ENCODE peak calls at places on chromosomes 11 and 22, in nine cellular contexts. C, E, D, W, H, O, Y, P and T are unnamed samples. For H3K4me1, the result is how much of the 10 kb centered on the place peaks cover.

GRCh38 chr11:69075421-69076128 is 26.8 kb downstream of the TPCN2 start:
- DNase-seq in C (peak), E (peak), D (peak), W (peak), H (peak), O (peak), Y (peak), P (no peak), T (peak)

GRCh38 chr11:133714471-133715375 is 130.6 kb downstream of the SPATA19 start:
- DNase-seq in C (no peak), E (no peak), D (no peak), W (no peak), H (no peak), O (no peak), Y (no peak), P (no peak), T (no peak)

GRCh38 chr11:17786824-17787525 is 52.4 kb downstream of the KCNC1 start:
- DNase-seq in C (no peak), E (peak), D (no peak), W (no peak), H (no peak), O (no peak), Y (no peak), P (no peak), T (peak)

GRCh38 chr11:46200537-46201281 is 76.8 kb upstream of the CREB3L1 start:
- DNase-seq in C (no peak), E (peak), D (no peak), W (no peak), H (no peak), O (no peak), Y (no peak), P (no peak), T (no peak)

GRCh38 chr22:42964994-42965699 is 49.8 kb downstream of the PACSIN2 start:
- DNase-seq in C (no peak), E (peak), D (no peak), W (no peak), H (no peak), O (no peak), Y (no peak), P (no peak), T (no peak)

GRCh38 chr22:36577019-36577418 is 48.1 kb upstream of the EIF3D start:
- DNase-seq in C (no peak), E (peak), D (no peak), W (no peak), H (no peak), O (no peak), Y (peak), P (no peak), T (no peak)

GRCh38 chr22:30694171-30694637 is 470 bp upstream of the OSBP2 start:
- DNase-seq in C (peak), E (peak), D (peak), W (peak), H (peak), O (peak), Y (no peak), P (peak), T (peak)

GRCh38 chr22:30238661-30239420 is 7.7 kb downstream of the LIF start:
- DNase-seq in C (no peak), E (peak), D (peak), W (peak), H (peak), O (no peak), Y (no peak), P (no peak), T (no peak)

GRCh38 chr11:115042002-115042401 is 363.7 kb downstream of the NXPE2 start:
- DNase-seq in C (no peak), E (no peak), D (no peak), W (no peak), H (no peak), O (no peak), Y (no peak), P (peak), T (no peak)

GRCh38 chr22:39514373-39514973 is 5.9 kb upstream of the ATF4 start:
- DNase-seq in C (no peak), E (peak), D (no peak), W (peak), H (no peak), O (no peak), Y (peak), P (peak), T (no peak)

GRCh38 chr11:31940396-31941037 is 129.4 kb upstream of the PAX6 start:
- DNase-seq in C (no peak), E (peak), D (no peak), W (no peak), H (no peak), O (no peak), Y (no peak), P (no peak), T (no peak)

GRCh38 chr11:63553759-63554158 is 9.4 kb downstream of the PLAAT2 start:
- DNase-seq in C (no peak), E (no peak), D (no peak), W (peak), H (no peak), O (no peak), Y (no peak), P (no peak), T (no peak)

GRCh38 chr22:21104126-21104691 is 58.5 kb downstream of the LRRC74B start:
- DNase-seq in C (no peak), E (no peak), D (no peak), W (no peak), H (no peak), O (no peak), Y (no peak), P (no peak), T (no peak)

GRCh38 chr22:28810839-28811491 is 10.6 kb upstream of the XBP1 start:
- DNase-seq in C (no peak), E (no peak), D (no peak), W (no peak), H (no peak), O (no peak), Y (no peak), P (no peak), T (no peak)

GRCh38 chr22:35782504-35782903 is 64.8 kb downstream of the APOL5 start:
- DNase-seq in C (no peak), E (no peak), D (no peak), W (no peak), H (no peak), O (no peak), Y (no peak), P (no peak), T (no peak)

GRCh38 chr11:19789840-19790710 is 77.4 kb downstream of the NAV2 start:
- DNase-seq in C (no peak), E (peak), D (no peak), W (peak), H (peak), O (peak), Y (no peak), P (no peak), T (no peak)

GRCh38 chr11:2110521-2110920 is 28.7 kb downstream of the IGF2 start:
- DNase-seq in C (no peak), E (no peak), D (no peak), W (no peak), H (no peak), O (no peak), Y (no peak), P (no peak), T (no peak)

GRCh38 chr11:124745835-124746620 is 6.0 kb downstream of the VSIG2 start:
- DNase-seq in C (peak), E (no peak), D (no peak), W (peak), H (peak), O (peak), Y (no peak), P (no peak), T (no peak)

GRCh38 chr22:16933274-16933923 is 74.6 kb downstream of the GAB4 start:
- DNase-seq in C (no peak), E (no peak), D (no peak), W (no peak), H (no peak), O (no peak), Y (no peak), P (no peak), T (no peak)

GRCh38 chr11:94141511-94142307 is 13.1 kb downstream of the PANX1 start:
- DNase-seq in C (no peak), E (no peak), D (no peak), W (no peak), H (peak), O (no peak), Y (no peak), P (no peak), T (no peak)

GRCh38 chr11:67119577-67120391 is 721 bp downstream of the KDM2A start:
- DNase-seq in C (peak), E (no peak), D (peak), W (peak), H (peak), O (peak), Y (peak), P (peak), T (peak)

GRCh38 chr22:31179345-31179744 is 19.4 kb downstream of the RNF185 start:
- DNase-seq in C (no peak), E (peak), D (no peak), W (peak), H (no peak), O (peak), Y (peak), P (no peak), T (no peak)

GRCh38 chr11:95764267-95764898 is 25.2 kb downstream of the FAM76B start:
- DNase-seq in C (no peak), E (peak), D (no peak), W (no peak), H (no peak), O (no peak), Y (peak), P (peak), T (no peak)

GRCh38 chr11:13352711-13353110 is 75.1 kb downstream of the BMAL1 start:
- DNase-seq in C (no peak), E (no peak), D (no peak), W (no peak), H (no peak), O (no peak), Y (no peak), P (no peak), T (no peak)

GRCh38 chr22:41075946-41076345 is 16.4 kb upstream of the EP300 start:
- DNase-seq in C (no peak), E (no peak), D (no peak), W (no peak), H (no peak), O (no peak), Y (no peak), P (no peak), T (no peak)

GRCh38 chr11:91435694-91436375 is 788.8 kb upstream of the FAT3 start:
- DNase-seq in C (no peak), E (no peak), D (no peak), W (no peak), H (no peak), O (no peak), Y (no peak), P (no peak), T (no peak)

GRCh38 chr22:22938672-22939536 is 51.3 kb downstream of the IGLL5 start:
- DNase-seq in C (no peak), E (no peak), D (no peak), W (no peak), H (no peak), O (no peak), Y (no peak), P (no peak), T (peak)

GRCh38 chr11:15535414-15535813 is 420.7 kb downstream of the INSC start:
- DNase-seq in C (no peak), E (no peak), D (no peak), W (no peak), H (no peak), O (no peak), Y (no peak), P (no peak), T (no peak)

GRCh38 chr11:124285610-124286344 is 28.0 kb downstream of the OR8D1 start:
- DNase-seq in C (no peak), E (peak), D (no peak), W (no peak), H (no peak), O (no peak), Y (peak), P (no peak), T (no peak)

GRCh38 chr11:17750013-17750816 is 15.6 kb downstream of the KCNC1 start:
- DNase-seq in C (no peak), E (no peak), D (no peak), W (no peak), H (no peak), O (no peak), Y (no peak), P (peak), T (no peak)

GRCh38 chr11:133903875-133904817 is 52.6 kb downstream of the IGSF9B start:
- DNase-seq in C (no peak), E (no peak), D (no peak), W (no peak), H (no peak), O (no peak), Y (no peak), P (no peak), T (peak)

DNA sequence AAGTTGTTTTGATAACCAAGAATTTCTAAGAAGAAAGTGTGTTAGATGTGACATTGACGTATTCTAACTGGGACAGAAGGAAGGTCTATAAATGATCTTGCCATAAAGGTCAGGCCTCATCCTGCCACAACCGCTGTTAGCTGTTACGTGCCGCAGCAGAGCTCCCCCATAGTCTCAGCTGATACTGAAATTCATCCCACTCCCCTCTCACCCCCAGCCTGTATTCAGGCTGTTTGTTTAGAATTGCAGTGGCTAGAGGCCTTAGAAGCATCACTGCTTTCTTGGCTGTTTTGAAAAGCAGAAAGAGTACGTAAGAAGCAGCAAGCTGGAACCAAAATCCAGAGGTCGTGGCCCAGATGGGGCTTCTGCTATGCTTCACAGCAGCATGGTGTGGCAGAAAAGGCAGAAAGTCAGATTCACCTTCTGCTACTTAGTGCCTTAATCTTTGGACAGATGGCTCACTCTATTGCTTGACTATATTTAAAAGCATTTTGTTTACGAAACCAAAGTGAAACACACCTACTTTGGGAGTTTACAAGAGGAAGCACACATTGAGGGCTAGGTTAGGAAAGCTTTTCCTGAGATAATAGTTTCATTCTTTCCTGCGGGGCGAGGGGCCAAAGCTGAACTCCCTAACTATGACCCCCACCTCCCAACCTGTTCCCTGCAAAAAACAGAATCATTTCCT is 950 bp upstream of the LAYN start:
- DNase-seq in C (no peak), E (no peak), D (no peak), W (no peak), H (no peak), O (no peak), Y (no peak), P (no peak), T (no peak)
- H3K4me3 ChIP-seq in C (peak), E (peak), D (peak), W (peak), H (no peak), O (no peak), Y (peak), P (no peak), T (no peak)

GRCh38 chr11:62399172-62399867 is 19.5 kb upstream of the SCGB1A1 start:
- DNase-seq in C (no peak), E (no peak), D (peak), W (no peak), H (peak), O (no peak), Y (no peak), P (no peak), T (no peak)
- H3K4me1 ChIP-seq in C (under half), E (under half), D (under half), W (under half), H (under half), O (under half), Y (under half), P (under half), T (under half)

DNA sequence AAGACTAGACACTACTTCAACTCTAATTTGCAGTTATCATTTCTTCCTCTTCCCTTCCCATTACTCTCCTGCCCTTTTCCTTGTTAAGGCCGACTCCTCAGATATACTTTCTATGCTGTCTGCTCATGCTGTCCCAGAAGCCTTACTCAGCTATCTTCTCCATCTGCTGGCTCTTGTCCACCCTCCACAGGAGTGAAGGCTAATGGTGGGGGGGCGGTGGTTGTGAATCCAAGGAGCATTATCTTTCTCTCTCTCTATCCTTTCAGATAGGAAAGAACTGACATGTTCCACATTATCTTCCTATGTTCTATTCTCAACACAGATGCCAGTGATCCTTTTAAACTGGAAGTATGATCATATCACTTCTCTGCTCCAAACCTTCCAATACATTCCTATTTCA is 37.4 kb downstream of the USP28 start:
- DNase-seq in C (no peak), E (no peak), D (no peak), W (no peak), H (no peak), O (no peak), Y (no peak), P (no peak), T (no peak)
- H3K4me3 ChIP-seq in C (no peak), E (no peak), D (no peak), W (no peak), H (no peak), O (no peak), Y (no peak), P (no peak), T (no peak)

DNA sequence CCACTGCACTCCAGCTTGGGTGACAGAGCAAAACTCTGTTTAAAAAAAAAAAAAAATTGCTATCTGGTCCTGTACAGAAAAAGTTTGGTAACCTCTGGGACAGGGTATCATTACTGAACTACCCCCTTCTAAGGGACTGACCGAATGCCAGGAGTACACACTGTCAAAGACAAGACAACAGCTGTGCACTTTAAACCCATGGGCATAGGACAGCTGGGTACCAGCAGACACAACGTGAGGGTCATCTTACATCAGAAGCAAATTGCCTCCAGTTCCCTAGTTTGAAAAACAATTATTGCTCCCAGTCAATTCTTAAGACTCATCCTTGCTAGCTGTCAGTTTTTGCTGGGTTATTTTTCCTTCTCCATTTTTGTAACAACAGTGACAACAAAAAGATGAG is 17.8 kb downstream of the CD59 start:
- DNase-seq in C (no peak), E (no peak), D (no peak), W (no peak), H (no peak), O (no peak), Y (no peak), P (no peak), T (no peak)
- H3K4me1 ChIP-seq in C (under half), E (under half), D (under half), W (under half), H (under half), O (under half), Y (under half), P (under half), T (under half)

DNA sequence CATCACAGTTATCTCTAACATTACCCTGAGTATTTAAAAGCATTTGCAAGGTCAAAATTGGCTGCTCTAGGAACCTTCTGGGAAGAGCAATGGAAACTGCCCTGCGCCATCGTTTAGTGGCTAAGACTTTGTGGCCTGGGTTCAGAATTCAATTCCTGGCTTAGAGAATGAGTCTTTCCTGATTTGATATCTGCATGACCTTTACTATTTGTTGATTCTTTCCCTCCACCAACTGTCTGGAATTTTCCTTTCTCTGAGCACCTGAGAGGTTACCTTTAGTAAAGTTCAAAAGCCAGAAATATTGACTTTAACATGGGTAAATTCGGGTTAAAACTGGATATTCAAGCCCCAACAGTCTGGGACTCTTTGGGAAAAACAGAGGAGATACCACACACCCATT is 43.0 kb upstream of the SLC5A12 start:
- DNase-seq in C (no peak), E (no peak), D (no peak), W (no peak), H (no peak), O (no peak), Y (no peak), P (no peak), T (no peak)
- H3K4me3 ChIP-seq in C (no peak), E (no peak), D (no peak), W (no peak), H (no peak), O (no peak), Y (no peak), P (no peak), T (no peak)

DNA sequence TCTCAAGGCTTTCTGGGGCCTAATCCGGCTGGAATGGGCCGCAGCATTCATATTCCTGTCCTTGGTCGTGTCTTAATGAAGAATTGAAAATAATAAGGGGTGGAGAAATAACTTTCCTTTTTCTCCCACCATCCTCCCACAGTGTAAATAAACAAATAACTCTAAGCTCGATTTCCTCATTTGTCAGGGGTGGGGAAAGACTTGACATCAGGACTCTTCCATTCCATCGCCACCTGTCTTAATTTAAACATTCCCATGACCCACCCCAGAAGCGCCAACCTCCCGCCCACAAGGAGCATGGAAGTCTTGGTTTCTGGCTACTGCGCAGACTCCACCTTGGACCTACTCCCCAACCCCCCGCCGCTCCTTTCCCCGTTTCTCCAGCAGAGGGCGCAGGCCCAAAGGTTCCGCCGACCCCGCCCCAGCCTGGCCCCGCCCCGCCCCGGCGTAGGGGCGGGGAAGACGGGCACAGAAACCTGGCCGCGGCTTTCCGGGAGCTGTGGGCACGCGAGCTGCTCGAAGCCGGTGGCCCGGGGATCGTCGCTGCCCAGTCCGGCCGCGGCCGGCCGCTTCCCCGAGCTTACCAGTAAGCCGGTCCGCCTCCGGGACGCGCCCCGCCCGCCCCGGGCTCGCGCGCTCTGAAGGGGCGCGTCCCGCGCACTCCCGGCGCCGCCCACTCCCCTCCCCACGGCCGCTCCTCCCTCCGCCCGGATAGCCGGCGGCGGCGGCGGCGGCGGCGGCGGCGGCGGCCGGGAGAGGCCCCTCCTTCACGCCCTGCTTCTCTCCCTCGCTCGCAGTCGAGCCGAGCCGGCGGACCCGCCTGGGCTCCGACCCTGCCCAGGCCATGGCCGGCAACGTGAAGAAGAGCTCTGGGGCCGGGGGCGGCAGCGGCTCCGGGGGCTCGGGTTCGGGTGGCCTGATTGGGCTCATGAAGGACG is at the start of gene CBL:
- DNase-seq in C (peak), E (peak), D (peak), W (peak), H (peak), O (peak), Y (peak), P (peak), T (peak)
- H3K4me1 ChIP-seq in C (under half), E (under half), D (under half), W (under half), H (under half), O (under half), Y (under half), P (under half), T (under half)